ENCODE peak calls at places on chromosomes 12 and 14, in five cellular contexts. One of them, this sample, is unnamed.

GRCh38 chr14:71230897-71231296 is 323.6 kb downstream of the PCNX1 start:
- DNase-seq in body of pancreas: no peak
- DNase-seq in MCF 10A: no peak
- DNase-seq in fibroblast of mammary gland: no peak
- DNase-seq in neural progenitor cell: no peak
- DNase-seq in this sample: no peak

GRCh38 chr14:24299255-24300191 is at the start of the genes DHRS1 and NOP9:
- DNase-seq in body of pancreas: peak
- DNase-seq in MCF 10A: peak
- DNase-seq in fibroblast of mammary gland: peak
- DNase-seq in neural progenitor cell: peak
- DNase-seq in this sample: peak

GRCh38 chr14:78316711-78317110 is 146.5 kb downstream of the NRXN3 start:
- DNase-seq in body of pancreas: peak
- DNase-seq in MCF 10A: no peak
- DNase-seq in fibroblast of mammary gland: peak
- DNase-seq in neural progenitor cell: no peak
- DNase-seq in this sample: no peak

GRCh38 chr12:108355069-108355468 is 16.0 kb upstream of the CMKLR1 start:
- DNase-seq in body of pancreas: no peak
- DNase-seq in MCF 10A: no peak
- DNase-seq in fibroblast of mammary gland: no peak
- DNase-seq in neural progenitor cell: no peak
- DNase-seq in this sample: no peak

GRCh38 chr12:5309654-5310053 is 122.3 kb upstream of the NTF3 start:
- DNase-seq in body of pancreas: no peak
- DNase-seq in MCF 10A: no peak
- DNase-seq in fibroblast of mammary gland: no peak
- DNase-seq in neural progenitor cell: no peak
- DNase-seq in this sample: peak

GRCh38 chr14:102316048-102316745 is 3.3 kb upstream of the ZNF839 start:
- DNase-seq in body of pancreas: peak
- DNase-seq in MCF 10A: peak
- DNase-seq in fibroblast of mammary gland: peak
- DNase-seq in neural progenitor cell: peak
- DNase-seq in this sample: peak

GRCh38 chr14:105159344-105159743 is 9.2 kb downstream of the JAG2 start:
- DNase-seq in body of pancreas: no peak
- DNase-seq in MCF 10A: no peak
- DNase-seq in fibroblast of mammary gland: no peak
- DNase-seq in neural progenitor cell: no peak
- DNase-seq in this sample: no peak

GRCh38 chr14:37595809-37596595 is 573 bp downstream of the TTC6 start:
- DNase-seq in body of pancreas: peak
- DNase-seq in MCF 10A: peak
- DNase-seq in fibroblast of mammary gland: peak
- DNase-seq in neural progenitor cell: peak
- DNase-seq in this sample: no peak

GRCh38 chr12:115325858-115326257 is 641.9 kb upstream of the TBX3 start:
- DNase-seq in body of pancreas: no peak
- DNase-seq in MCF 10A: peak
- DNase-seq in fibroblast of mammary gland: peak
- DNase-seq in neural progenitor cell: no peak
- DNase-seq in this sample: no peak

GRCh38 chr14:50085570-50086315 is 30.6 kb downstream of the VCPKMT start:
- DNase-seq in body of pancreas: no peak
- DNase-seq in MCF 10A: peak
- DNase-seq in fibroblast of mammary gland: peak
- DNase-seq in neural progenitor cell: no peak
- DNase-seq in this sample: no peak

GRCh38 chr12:27305673-27306504 is 26.7 kb upstream of the BMAL2 start:
- DNase-seq in body of pancreas: no peak
- DNase-seq in MCF 10A: peak
- DNase-seq in fibroblast of mammary gland: peak
- DNase-seq in neural progenitor cell: peak
- DNase-seq in this sample: peak

GRCh38 chr14:68687746-68688145 is 105.1 kb downstream of the ZFP36L1 start:
- DNase-seq in body of pancreas: no peak
- DNase-seq in MCF 10A: peak
- DNase-seq in fibroblast of mammary gland: peak
- DNase-seq in neural progenitor cell: no peak
- DNase-seq in this sample: peak

GRCh38 chr14:63777024-63777423 is 49.2 kb upstream of the SGPP1 start:
- DNase-seq in body of pancreas: no peak
- DNase-seq in MCF 10A: peak
- DNase-seq in fibroblast of mammary gland: peak
- DNase-seq in neural progenitor cell: no peak
- DNase-seq in this sample: peak

GRCh38 chr12:54222609-54223008 is 33.8 kb upstream of the SMUG1 start:
- DNase-seq in body of pancreas: no peak
- DNase-seq in MCF 10A: peak
- DNase-seq in fibroblast of mammary gland: peak
- DNase-seq in neural progenitor cell: no peak
- DNase-seq in this sample: no peak

GRCh38 chr12:19485240-19485639 is 45.9 kb downstream of the AEBP2 start:
- DNase-seq in body of pancreas: no peak
- DNase-seq in MCF 10A: peak
- DNase-seq in fibroblast of mammary gland: no peak
- DNase-seq in neural progenitor cell: no peak
- DNase-seq in this sample: no peak

GRCh38 chr14:104805326-104805678 is 4.4 kb downstream of the ZBTB42 start:
- DNase-seq in body of pancreas: peak
- DNase-seq in MCF 10A: peak
- DNase-seq in fibroblast of mammary gland: peak
- DNase-seq in neural progenitor cell: no peak
- DNase-seq in this sample: no peak

GRCh38 chr12:95116341-95116740 is 42.9 kb upstream of the NR2C1 start:
- DNase-seq in body of pancreas: no peak
- DNase-seq in MCF 10A: no peak
- DNase-seq in fibroblast of mammary gland: no peak
- DNase-seq in neural progenitor cell: no peak
- DNase-seq in this sample: no peak

GRCh38 chr14:68924392-68925158 is 54.5 kb downstream of the ACTN1 start:
- DNase-seq in body of pancreas: no peak
- DNase-seq in MCF 10A: no peak
- DNase-seq in fibroblast of mammary gland: no peak
- DNase-seq in neural progenitor cell: peak
- DNase-seq in this sample: no peak

GRCh38 chr12:12086975-12087692 is 16.4 kb downstream of the BCL2L14 start:
- DNase-seq in body of pancreas: no peak
- DNase-seq in MCF 10A: no peak
- DNase-seq in fibroblast of mammary gland: no peak
- DNase-seq in neural progenitor cell: peak
- DNase-seq in this sample: peak

GRCh38 chr12:116157845-116158267 is 119.6 kb downstream of the MED13L start:
- DNase-seq in body of pancreas: no peak
- DNase-seq in MCF 10A: no peak
- DNase-seq in fibroblast of mammary gland: no peak
- DNase-seq in neural progenitor cell: peak
- DNase-seq in this sample: peak

GRCh38 chr14:82779301-82779700 is 1245.6 kb upstream of the SEL1L start:
- DNase-seq in body of pancreas: no peak
- DNase-seq in MCF 10A: no peak
- DNase-seq in fibroblast of mammary gland: no peak
- DNase-seq in neural progenitor cell: no peak
- DNase-seq in this sample: no peak

GRCh38 chr12:78096909-78097597 is 266.4 kb downstream of the NAV3 start:
- DNase-seq in body of pancreas: no peak
- DNase-seq in MCF 10A: no peak
- DNase-seq in fibroblast of mammary gland: peak
- DNase-seq in neural progenitor cell: no peak
- DNase-seq in this sample: peak

GRCh38 chr12:123046431-123046830 is 66.0 kb downstream of the ARL6IP4 start:
- DNase-seq in body of pancreas: no peak
- DNase-seq in MCF 10A: no peak
- DNase-seq in fibroblast of mammary gland: no peak
- DNase-seq in neural progenitor cell: no peak
- DNase-seq in this sample: no peak

GRCh38 chr12:116236148-116236731 is 41.3 kb downstream of the MED13L start:
- DNase-seq in body of pancreas: peak
- DNase-seq in MCF 10A: peak
- DNase-seq in fibroblast of mammary gland: peak
- DNase-seq in neural progenitor cell: peak
- DNase-seq in this sample: peak

GRCh38 chr14:68619805-68620574 is 172.9 kb downstream of the ZFP36L1 start:
- DNase-seq in body of pancreas: no peak
- DNase-seq in MCF 10A: no peak
- DNase-seq in fibroblast of mammary gland: peak
- DNase-seq in neural progenitor cell: no peak
- DNase-seq in this sample: no peak